ENCODE peak calls at places on chromosomes 2 and 18, in six cellular contexts. W is IMR-90; D is lower lobe of right lung; T is vagina; E is Peyer's patch; Y is CD8-positive, alpha-beta memory T cell. U is an unnamed sample. For H3K36me3, the result is how much of the 10 kb centered on the place peaks cover.

GRCh38 chr18:64966667-64967066 is 784.1 kb upstream of the CDH7 start:
- DNase-seq in W (no peak), D (no peak), T (no peak), E (no peak), Y (no peak), U (no peak)

GRCh38 chr2:227363756-227364155 is 15.3 kb downstream of the TM4SF20 start:
- DNase-seq in W (no peak), D (no peak), T (no peak), E (no peak), Y (no peak), U (no peak)

GRCh38 chr2:71510196-71510807 is 56.9 kb downstream of the DYSF start:
- DNase-seq in W (peak), D (peak), T (no peak), E (peak), Y (peak), U (peak)

GRCh38 chr18:68713791-68714190 is 1.1 kb downstream of the TMX3 start:
- DNase-seq in W (no peak), D (no peak), T (no peak), E (no peak), Y (no peak), U (no peak)

GRCh38 chr2:86331391-86331790 is 6.0 kb downstream of the REEP1 start:
- DNase-seq in W (no peak), D (no peak), T (no peak), E (no peak), Y (no peak), U (no peak)

GRCh38 chr2:39730685-39731302 is 48.3 kb downstream of the THUMPD2 start:
- DNase-seq in W (peak), D (no peak), T (no peak), E (no peak), Y (no peak), U (no peak)

GRCh38 chr18:26549486-26550435 is 1.4 kb upstream of the KCTD1 start:
- DNase-seq in W (peak), D (peak), T (no peak), E (peak), Y (no peak), U (no peak)

GRCh38 chr2:154437104-154437503 is 261.4 kb upstream of the KCNJ3 start:
- DNase-seq in W (no peak), D (no peak), T (no peak), E (no peak), Y (no peak), U (no peak)

GRCh38 chr18:13836559-13836958 is 12.6 kb downstream of the MC5R start:
- DNase-seq in W (no peak), D (no peak), T (no peak), E (no peak), Y (no peak), U (no peak)

GRCh38 chr2:151754253-151754897 is 20.1 kb upstream of the NEB start:
- DNase-seq in W (no peak), D (no peak), T (no peak), E (no peak), Y (no peak), U (no peak)

GRCh38 chr2:45607701-45608100 is 3.4 kb downstream of the SRBD1 start:
- DNase-seq in W (no peak), D (no peak), T (no peak), E (no peak), Y (no peak), U (no peak)

GRCh38 chr2:169637620-169638019 is 53.5 kb downstream of the PPIG start:
- DNase-seq in W (peak), D (no peak), T (no peak), E (no peak), Y (no peak), U (no peak)

GRCh38 chr2:198084136-198084535 is 279.7 kb downstream of the PLCL1 start:
- DNase-seq in W (no peak), D (no peak), T (no peak), E (no peak), Y (no peak), U (no peak)

GRCh38 chr2:233179848-233180368 is 71.6 kb upstream of the ATG16L1 start:
- DNase-seq in W (no peak), D (no peak), T (no peak), E (no peak), Y (peak), U (no peak)

GRCh38 chr2:46318579-46319460 is 21.6 kb downstream of the EPAS1 start:
- DNase-seq in W (no peak), D (no peak), T (no peak), E (no peak), Y (no peak), U (no peak)

GRCh38 chr2:235724964-235725603 is 231.2 kb downstream of the AGAP1 start:
- DNase-seq in W (no peak), D (no peak), T (no peak), E (no peak), Y (no peak), U (no peak)

GRCh38 chr2:74373189-74373588 is 6.9 kb downstream of the DCTN1 start:
- DNase-seq in W (no peak), D (peak), T (no peak), E (peak), Y (no peak), U (no peak)

GRCh38 chr2:216635701-216636541 is 2.7 kb downstream of the IGFBP2 start:
- DNase-seq in W (no peak), D (no peak), T (no peak), E (no peak), Y (no peak), U (no peak)

GRCh38 chr18:75612491-75612890 is 185.0 kb upstream of the SMIM21 start:
- DNase-seq in W (no peak), D (no peak), T (no peak), E (no peak), Y (no peak), U (no peak)

GRCh38 chr18:26741041-26741440 is 124.5 kb downstream of the AQP4 start:
- DNase-seq in W (no peak), D (no peak), T (no peak), E (no peak), Y (no peak), U (no peak)

GRCh38 chr2:163039266-163039665 is 200.7 kb upstream of the KCNH7 start:
- DNase-seq in W (no peak), D (no peak), T (no peak), E (no peak), Y (no peak), U (no peak)

GRCh38 chr2:228094377-228094921 is 87.0 kb downstream of the SPHKAP start:
- DNase-seq in W (no peak), D (no peak), T (no peak), E (no peak), Y (no peak), U (no peak)

GRCh38 chr2:218261424-218262273 is 834 bp downstream of the GPBAR1 start:
- DNase-seq in W (no peak), D (no peak), T (no peak), E (no peak), Y (no peak), U (no peak)

GRCh38 chr2:61993422-61994024 is 88.0 kb downstream of the COMMD1 start:
- DNase-seq in W (peak), D (no peak), T (no peak), E (no peak), Y (no peak), U (no peak)
- H3K36me3 ChIP-seq in W (under half), D (under half), T (under half), E (under half), Y (under half), U (under half)

GRCh38 chr2:112073875-112074274 is 18.8 kb downstream of the TMEM87B start:
- DNase-seq in W (peak), D (no peak), T (no peak), E (no peak), Y (no peak), U (no peak)
- H3K36me3 ChIP-seq in W (under half), D (under half), T (under half), E (under half), Y (under half), U (under half)

GRCh38 chr2:38508311-38509039 is 94.3 kb downstream of the HNRNPLL start:
- DNase-seq in W (peak), D (peak), T (no peak), E (peak), Y (peak), U (peak)
- H3K36me3 ChIP-seq in W (under half), D (under half), T (under half), E (under half), Y (under half), U (under half)

DNA sequence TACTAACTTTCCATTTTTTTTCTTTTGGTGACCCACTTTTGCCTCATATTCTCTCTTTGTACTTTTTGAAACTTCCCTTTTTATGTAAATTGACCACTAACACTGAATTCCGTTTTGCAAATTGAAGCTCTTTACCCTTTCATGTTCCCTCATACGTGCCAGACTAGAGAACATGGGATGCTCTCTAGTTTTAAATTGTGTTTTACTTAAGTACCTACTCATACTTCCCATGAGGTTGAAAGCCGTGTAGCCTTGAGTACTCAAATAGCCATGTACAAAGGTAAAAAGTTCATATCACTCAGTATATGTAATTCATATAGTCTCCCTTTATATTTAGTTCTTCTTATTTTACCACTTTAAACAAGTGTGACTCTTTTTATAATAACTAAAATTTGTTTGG is 119.7 kb downstream of the PIK3C3 start:
- DNase-seq in W (no peak), D (no peak), T (no peak), E (no peak), Y (no peak), U (no peak)
- H3K36me3 ChIP-seq in W (under half), D (half or more), T (under half), E (under half), Y (under half), U (under half)

GRCh38 chr2:31535753-31536152 is 45.0 kb downstream of the SRD5A2 start:
- DNase-seq in W (no peak), D (no peak), T (no peak), E (no peak), Y (no peak), U (no peak)
- H3K36me3 ChIP-seq in W (under half), D (under half), T (under half), E (under half), Y (under half), U (under half)

DNA sequence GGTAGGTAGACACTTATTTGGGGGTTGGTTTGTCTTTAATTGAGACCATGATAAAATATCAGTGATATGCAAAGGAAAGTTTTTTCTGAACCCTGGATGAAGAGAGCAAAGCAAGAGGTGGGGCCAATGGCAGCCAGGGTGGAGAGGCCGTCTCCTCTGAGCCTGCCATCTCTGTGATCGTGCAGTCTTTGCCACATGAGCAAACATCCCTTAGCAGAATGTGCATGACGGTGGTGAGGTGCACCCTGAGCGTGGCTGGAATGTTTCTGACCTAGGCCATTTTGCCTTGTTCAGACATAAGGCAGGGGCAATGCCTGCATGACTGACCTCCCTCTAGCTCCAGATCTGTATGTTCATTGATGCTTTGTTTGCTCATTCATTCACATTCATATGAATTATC is 6.0 kb downstream of the NCK2 start:
- DNase-seq in W (no peak), D (no peak), T (no peak), E (peak), Y (no peak), U (no peak)
- H3K36me3 ChIP-seq in W (under half), D (under half), T (under half), E (under half), Y (under half), U (under half)

GRCh38 chr2:124580263-124580662 is 555.2 kb downstream of the CNTNAP5 start:
- DNase-seq in W (no peak), D (no peak), T (no peak), E (no peak), Y (no peak), U (no peak)

GRCh38 chr2:124572953-124573634 is 548.0 kb downstream of the CNTNAP5 start:
- DNase-seq in W (no peak), D (no peak), T (no peak), E (no peak), Y (no peak), U (no peak)

GRCh38 chr2:124571836-124572235 is 546.7 kb downstream of the CNTNAP5 start:
- DNase-seq in W (no peak), D (no peak), T (no peak), E (no peak), Y (no peak), U (no peak)

GRCh38 chr2:124570872-124571271 is 545.8 kb downstream of the CNTNAP5 start:
- DNase-seq in W (no peak), D (no peak), T (no peak), E (no peak), Y (no peak), U (no peak)

GRCh38 chr2:124575497-124575896 is 550.4 kb downstream of the CNTNAP5 start:
- DNase-seq in W (no peak), D (no peak), T (no peak), E (no peak), Y (no peak), U (no peak)
- H3K36me3 ChIP-seq in W (under half), D (under half), T (under half), E (under half), Y (under half), U (under half)

DNA sequence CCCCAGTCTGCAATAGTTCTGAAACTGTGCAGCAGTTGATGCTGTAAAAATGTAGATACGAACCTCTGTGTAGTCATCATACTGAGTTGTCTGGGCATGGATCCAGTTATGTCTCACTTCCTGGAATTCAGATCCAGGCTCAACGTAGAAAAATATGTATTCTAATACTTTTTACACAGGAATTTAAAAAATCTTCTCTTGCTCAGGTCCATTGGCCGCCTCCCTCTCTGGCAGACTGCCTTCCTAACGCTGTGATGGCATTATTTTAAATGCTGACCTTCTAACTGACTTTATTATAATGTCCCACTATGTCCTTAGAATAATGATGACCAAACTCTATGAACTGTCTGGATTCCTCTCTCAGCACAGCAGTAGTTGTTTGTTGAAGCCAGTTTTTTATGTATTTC is 119.6 kb downstream of the FEZ2 start:
- DNase-seq in W (peak), D (no peak), T (no peak), E (no peak), Y (no peak), U (no peak)
- H3K36me3 ChIP-seq in W (under half), D (under half), T (under half), E (under half), Y (under half), U (under half)

GRCh38 chr2:14114275-14114674 is 518.2 kb upstream of the LRATD1 start:
- DNase-seq in W (no peak), D (no peak), T (no peak), E (no peak), Y (no peak), U (no peak)
- H3K36me3 ChIP-seq in W (under half), D (under half), T (under half), E (under half), Y (under half), U (under half)

DNA sequence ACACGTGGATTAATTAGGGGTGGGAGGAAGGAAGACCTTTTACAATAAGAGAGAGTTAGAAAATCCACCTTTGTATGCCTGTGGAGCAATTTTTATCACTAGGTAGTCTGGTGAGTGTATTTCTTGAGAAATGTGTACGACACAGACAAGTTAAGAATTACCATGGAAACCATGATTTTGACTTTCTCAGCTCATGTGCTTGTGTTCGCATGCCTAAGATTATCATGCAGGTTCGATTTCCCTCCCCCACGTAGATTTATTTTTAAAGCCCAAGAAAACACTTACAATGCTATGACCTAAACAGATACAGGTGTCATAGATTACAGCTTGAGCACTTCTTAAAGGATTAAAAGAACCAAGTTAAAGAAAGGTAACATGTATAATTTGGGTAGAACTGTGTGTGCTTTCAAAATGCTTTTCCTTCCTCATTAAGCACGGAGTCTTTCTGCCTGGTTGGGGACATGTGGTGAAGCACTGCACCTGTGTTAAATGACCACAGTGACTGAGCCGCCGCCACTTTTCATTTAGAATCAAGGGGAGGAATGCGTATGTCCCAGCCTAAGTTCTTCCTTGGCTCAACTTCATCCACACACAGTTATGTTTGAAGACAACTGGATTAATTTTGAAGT is 16.6 kb downstream of the SERTAD2 start:
- DNase-seq in W (no peak), D (no peak), T (no peak), E (peak), Y (no peak), U (no peak)
- H3K36me3 ChIP-seq in W (under half), D (under half), T (under half), E (under half), Y (under half), U (under half)